ENCODE peak calls at places on chromosomes 4 and X, in four cellular contexts. G, T, F and X are unnamed samples.

GRCh38 chr4:95283320-95283719 is 265.5 kb downstream of the UNC5C start:
- DNase-seq in G (no peak), T (no peak), F (no peak), X (no peak)

GRCh38 chrX:64205735-64206491 is 405 bp upstream of the AMER1 start:
- DNase-seq in G (peak), T (peak), F (peak), X (peak)

GRCh38 chrX:18075603-18076002 is 145.1 kb downstream of the BEND2 start:
- DNase-seq in G (no peak), T (no peak), F (no peak), X (no peak)

GRCh38 chrX:79570524-79571240 is 203.5 kb upstream of the ITM2A start:
- DNase-seq in G (no peak), T (no peak), F (no peak), X (no peak)

GRCh38 chr4:87416965-87417364 is 5.4 kb upstream of the NUDT9 start:
- DNase-seq in G (no peak), T (no peak), F (no peak), X (no peak)

GRCh38 chr4:165635951-165636350 is 237.1 kb upstream of the TLL1 start:
- DNase-seq in G (no peak), T (no peak), F (no peak), X (no peak)

GRCh38 chr4:7003176-7003878 is 39.8 kb upstream of the TADA2B start:
- DNase-seq in G (no peak), T (no peak), F (no peak), X (peak)

GRCh38 chrX:13463608-13464007 is 105.8 kb upstream of the EGFL6 start:
- DNase-seq in G (no peak), T (peak), F (peak), X (peak)

GRCh38 chr4:52051213-52051614 is at the start of gene SPATA18:
- DNase-seq in G (peak), T (no peak), F (no peak), X (peak)

GRCh38 chr4:48905363-48906015 is 1.1 kb downstream of the OCIAD2 start:
- DNase-seq in G (peak), T (peak), F (no peak), X (peak)

GRCh38 chr4:122928930-122929329 is 6.5 kb upstream of the NUDT6 start:
- DNase-seq in G (no peak), T (no peak), F (no peak), X (no peak)

GRCh38 chr4:56434599-56435000 is 815 bp downstream of the PPAT start:
- DNase-seq in G (no peak), T (peak), F (no peak), X (peak)

GRCh38 chr4:186108391-186108790 is 3.9 kb downstream of the FAM149A start:
- DNase-seq in G (no peak), T (no peak), F (no peak), X (no peak)

GRCh38 chrX:77723684-77724083 is 62.3 kb downstream of the ATRX start:
- DNase-seq in G (no peak), T (no peak), F (no peak), X (no peak)

GRCh38 chrX:152915541-152916241 is 17.8 kb downstream of the ZNF185 start:
- DNase-seq in G (peak), T (peak), F (peak), X (peak)

GRCh38 chrX:22090181-22090580 is 58.1 kb downstream of the PHEX start:
- DNase-seq in G (no peak), T (no peak), F (peak), X (no peak)

GRCh38 chr4:7652451-7652871 is 217.7 kb upstream of the PSAPL1 start:
- DNase-seq in G (no peak), T (no peak), F (no peak), X (peak)

GRCh38 chr4:46549125-46549524 is 159.2 kb upstream of the GABRA2 start:
- DNase-seq in G (no peak), T (no peak), F (no peak), X (no peak)

GRCh38 chr4:76420901-76421581 is at the start of gene CCDC158:
- DNase-seq in G (no peak), T (no peak), F (peak), X (peak)

GRCh38 chr4:1834047-1834769 is 21.7 kb downstream of the LETM1 start:
- DNase-seq in G (no peak), T (no peak), F (no peak), X (peak)

GRCh38 chr4:2261110-2261852 is 628 bp downstream of the MXD4 start:
- DNase-seq in G (peak), T (no peak), F (peak), X (peak)

GRCh38 chrX:102155806-102156179 is at the start of gene BEX5:
- DNase-seq in G (peak), T (peak), F (no peak), X (no peak)

GRCh38 chrX:17529349-17529748 is 154.3 kb downstream of the NHS start:
- DNase-seq in G (no peak), T (no peak), F (no peak), X (no peak)

GRCh38 chr4:4981427-4981826 is 37.8 kb downstream of the CYTL1 start:
- DNase-seq in G (no peak), T (no peak), F (no peak), X (peak)

GRCh38 chr4:73814679-73815078 is 21.8 kb upstream of the CXCL6 start:
- DNase-seq in G (no peak), T (peak), F (no peak), X (no peak)

GRCh38 chrX:12978205-12979010 is 3.5 kb downstream of the TMSB4X start:
- DNase-seq in G (peak), T (peak), F (no peak), X (peak)

GRCh38 chr4:48909697-48910096 is 3.1 kb upstream of the OCIAD2 start:
- DNase-seq in G (peak), T (peak), F (peak), X (peak)

GRCh38 chrX:19990519-19991349 is at the start of gene BCLAF3:
- DNase-seq in G (peak), T (peak), F (peak), X (peak)

GRCh38 chr4:8297691-8298485 is 28.3 kb downstream of the HTRA3 start:
- DNase-seq in G (no peak), T (no peak), F (no peak), X (peak)

GRCh38 chr4:60134106-60134505 is 1066.0 kb upstream of the ADGRL3 start:
- DNase-seq in G (no peak), T (no peak), F (no peak), X (no peak)